ENCODE peak calls at places on chromosome 13, in six cellular contexts. F is transverse colon; D is activated T-helper 1 cell treated with anti-CD3 and anti-CD28 coated beads, Interleukin-12 subunit alpha, Interleukin-12 subunit beta, Interleukin-2, Interleukin-4 antibody, amounts not matched to agents 30 ng/mL and 10 ng/mL and 1 ng/mL, durations not matched to agents 14 hours and 24 hours and 36 hours; V is RPMI7951; O is GM23248; N is naive thymus-derived CD4-positive, alpha-beta T cell. H is an unnamed sample.

GRCh38 chr13:51033431-51034185 is 77.5 kb downstream of the C13orf42 start:
- DNase-seq in F (no peak), D (no peak), V (no peak), O (no peak), N (no peak), H (no peak)

GRCh38 chr13:39571502-39572092 is 31.4 kb downstream of the LHFPL6 start:
- DNase-seq in F (no peak), D (no peak), V (no peak), O (no peak), N (no peak), H (no peak)

GRCh38 chr13:32905063-32905863 is 111.0 kb upstream of the KL start:
- DNase-seq in F (no peak), D (no peak), V (peak), O (peak), N (no peak), H (no peak)

GRCh38 chr13:110197471-110197870 is 109.5 kb downstream of the COL4A1 start:
- DNase-seq in F (no peak), D (no peak), V (no peak), O (no peak), N (no peak), H (no peak)

GRCh38 chr13:52809310-52809769 is 39.1 kb downstream of the PCDH8 start:
- DNase-seq in F (peak), D (peak), V (peak), O (peak), N (no peak), H (peak)

GRCh38 chr13:111131048-111131447 is 15.9 kb downstream of the ARHGEF7 start:
- DNase-seq in F (no peak), D (no peak), V (no peak), O (no peak), N (no peak), H (no peak)

GRCh38 chr13:24493356-24493755 is 19.2 kb downstream of the PARP4 start:
- DNase-seq in F (no peak), D (no peak), V (no peak), O (no peak), N (no peak), H (no peak)

GRCh38 chr13:70162141-70162540 is 53.9 kb upstream of the KLHL1 start:
- DNase-seq in F (no peak), D (no peak), V (no peak), O (no peak), N (no peak), H (no peak)

GRCh38 chr13:95326695-95327094 is 25.4 kb upstream of the ABCC4 start:
- DNase-seq in F (no peak), D (no peak), V (no peak), O (no peak), N (no peak), H (no peak)

GRCh38 chr13:105634059-105634458 is 901.4 kb downstream of the EFNB2 start:
- DNase-seq in F (no peak), D (no peak), V (peak), O (no peak), N (no peak), H (no peak)

GRCh38 chr13:40205771-40206240 is 460.6 kb downstream of the FOXO1 start:
- DNase-seq in F (no peak), D (no peak), V (no peak), O (no peak), N (no peak), H (no peak)

GRCh38 chr13:98275711-98276171 is 98.7 kb upstream of the RNF113B start:
- DNase-seq in F (no peak), D (no peak), V (no peak), O (peak), N (no peak), H (no peak)

GRCh38 chr13:36965767-36966166 is 33.4 kb downstream of the ALG5 start:
- DNase-seq in F (no peak), D (no peak), V (peak), O (peak), N (no peak), H (no peak)

GRCh38 chr13:26719356-26719945 is 41.1 kb downstream of the GPR12 start:
- DNase-seq in F (no peak), D (no peak), V (peak), O (peak), N (no peak), H (no peak)

GRCh38 chr13:34025746-34026145 is 207.8 kb downstream of the RFC3 start:
- DNase-seq in F (no peak), D (no peak), V (peak), O (peak), N (no peak), H (no peak)

GRCh38 chr13:100588350-100589177 is at the start of gene GGACT:
- DNase-seq in F (peak), D (peak), V (peak), O (peak), N (peak), H (peak)

GRCh38 chr13:24032252-24032651 is 128.3 kb upstream of the SPATA13 start:
- DNase-seq in F (no peak), D (no peak), V (peak), O (peak), N (no peak), H (no peak)

GRCh38 chr13:57624565-57625435 is 6.7 kb upstream of the PCDH17 start:
- DNase-seq in F (peak), D (no peak), V (peak), O (peak), N (no peak), H (peak)

GRCh38 chr13:39875111-39875510 is 219.6 kb downstream of the COG6 start:
- DNase-seq in F (no peak), D (no peak), V (peak), O (no peak), N (no peak), H (no peak)

GRCh38 chr13:36549771-36550170 is 117.5 kb downstream of the CCNA1 start:
- DNase-seq in F (no peak), D (no peak), V (no peak), O (no peak), N (no peak), H (no peak)

GRCh38 chr13:49082653-49083536 is 107.2 kb downstream of the FNDC3A start:
- DNase-seq in F (no peak), D (no peak), V (peak), O (peak), N (no peak), H (no peak)

GRCh38 chr13:32495429-32495828 is 43.2 kb downstream of the N4BP2L2 start:
- DNase-seq in F (no peak), D (no peak), V (no peak), O (no peak), N (no peak), H (no peak)

GRCh38 chr13:92896842-92897241 is 329.8 kb upstream of the GPC6 start:
- DNase-seq in F (no peak), D (no peak), V (no peak), O (peak), N (no peak), H (peak)

GRCh38 chr13:19862511-19863313 is 737 bp downstream of the ZMYM5 start:
- DNase-seq in F (peak), D (peak), V (peak), O (peak), N (peak), H (no peak)

GRCh38 chr13:66723606-66724005 is 506.5 kb downstream of the PCDH9 start:
- DNase-seq in F (no peak), D (no peak), V (no peak), O (no peak), N (no peak), H (no peak)

GRCh38 chr13:45925151-45925550 is 73.6 kb upstream of the SIAH3 start:
- DNase-seq in F (no peak), D (no peak), V (no peak), O (peak), N (no peak), H (no peak)

GRCh38 chr13:96216543-96216942 is 126.6 kb downstream of the HS6ST3 start:
- DNase-seq in F (no peak), D (no peak), V (no peak), O (no peak), N (no peak), H (no peak)

GRCh38 chr13:94322925-94323324 is 156.6 kb downstream of the DCT start:
- DNase-seq in F (no peak), D (no peak), V (no peak), O (peak), N (no peak), H (no peak)

GRCh38 chr13:30739646-30740642 is 4.6 kb downstream of the ALOX5AP start:
- DNase-seq in F (no peak), D (peak), V (peak), O (peak), N (peak), H (no peak)

GRCh38 chr13:50712469-50712868 is 131.0 kb downstream of the DLEU7 start:
- DNase-seq in F (no peak), D (no peak), V (no peak), O (no peak), N (no peak), H (no peak)

GRCh38 chr13:21580736-21581135 is 23.2 kb downstream of the MICU2 start:
- DNase-seq in F (no peak), D (no peak), V (no peak), O (no peak), N (no peak), H (no peak)

GRCh38 chr13:110535526-110535925 is 26.0 kb downstream of the RAB20 start:
- DNase-seq in F (no peak), D (no peak), V (no peak), O (no peak), N (no peak), H (no peak)

GRCh38 chr13:114235697-114236096 is 1.0 kb downstream of the CDC16 start:
- DNase-seq in F (no peak), D (no peak), V (no peak), O (peak), N (no peak), H (peak)

GRCh38 chr13:73001971-73002370 is 56.8 kb upstream of the KLF5 start:
- DNase-seq in F (no peak), D (no peak), V (no peak), O (no peak), N (no peak), H (no peak)

GRCh38 chr13:37539176-37539575 is 59.4 kb downstream of the POSTN start:
- DNase-seq in F (no peak), D (no peak), V (no peak), O (peak), N (no peak), H (no peak)

GRCh38 chr13:26037302-26037701 is 14.5 kb downstream of the SHISA2 start:
- DNase-seq in F (no peak), D (no peak), V (no peak), O (no peak), N (no peak), H (no peak)

GRCh38 chr13:114106526-114106925 is 25.9 kb downstream of the RASA3 start:
- DNase-seq in F (no peak), D (no peak), V (no peak), O (no peak), N (no peak), H (no peak)